ENCODE peak calls at places on chromosomes 16 and 17, in six cellular contexts. J, T, Z, W, F and E are unnamed samples.

GRCh38 chr16:49750341-49751011 is 105.4 kb downstream of the ZNF423 start:
- DNase-seq in J (no peak), T (no peak), Z (no peak), W (no peak), F (no peak), E (no peak)

GRCh38 chr16:71185366-71185765 is 45.2 kb downstream of the HYDIN start:
- DNase-seq in J (no peak), T (no peak), Z (no peak), W (no peak), F (no peak), E (no peak)

GRCh38 chr17:72150632-72151460 is 30.0 kb downstream of the SOX9 start:
- DNase-seq in J (no peak), T (no peak), Z (no peak), W (no peak), F (no peak), E (no peak)

GRCh38 chr16:49473773-49474172 is 100.2 kb downstream of the C16orf78 start:
- DNase-seq in J (no peak), T (no peak), Z (no peak), W (peak), F (no peak), E (no peak)

GRCh38 chr16:88634994-88635670 is 3.2 kb upstream of the IL17C start:
- DNase-seq in J (no peak), T (no peak), Z (no peak), W (no peak), F (no peak), E (no peak)

GRCh38 chr17:73285916-73286862 is 24.5 kb upstream of the CPSF4L start:
- DNase-seq in J (no peak), T (no peak), Z (no peak), W (no peak), F (no peak), E (no peak)

GRCh38 chr16:57093845-57094564 is 1.6 kb downstream of the CPNE2 start:
- DNase-seq in J (no peak), T (no peak), Z (no peak), W (no peak), F (no peak), E (no peak)

GRCh38 chr16:4452674-4453073 is 21.8 kb downstream of the NMRAL1 start:
- DNase-seq in J (no peak), T (no peak), Z (no peak), W (no peak), F (no peak), E (no peak)

GRCh38 chr17:27778193-27778592 is 22.1 kb downstream of the NOS2 start:
- DNase-seq in J (no peak), T (no peak), Z (no peak), W (no peak), F (no peak), E (no peak)

GRCh38 chr16:84643180-84643583 is 5.1 kb upstream of the KLHL36 start:
- DNase-seq in J (no peak), T (peak), Z (peak), W (peak), F (peak), E (no peak)

GRCh38 chr17:45719335-45720071 is 64.6 kb upstream of the CRHR1 start:
- DNase-seq in J (no peak), T (no peak), Z (no peak), W (no peak), F (no peak), E (no peak)

GRCh38 chr17:82248815-82249638 is 20.2 kb downstream of the SLC16A3 start:
- DNase-seq in J (no peak), T (no peak), Z (no peak), W (no peak), F (no peak), E (no peak)

GRCh38 chr17:82246040-82246364 is 17.2 kb downstream of the SLC16A3 start:
- DNase-seq in J (no peak), T (no peak), Z (no peak), W (no peak), F (no peak), E (no peak)

GRCh38 chr17:82246365-82247174 is 17.7 kb downstream of the SLC16A3 start:
- DNase-seq in J (no peak), T (peak), Z (no peak), W (peak), F (no peak), E (no peak)

GRCh38 chr17:82247856-82248671 is 19.2 kb downstream of the SLC16A3 start:
- DNase-seq in J (no peak), T (no peak), Z (no peak), W (no peak), F (no peak), E (no peak)

DNA sequence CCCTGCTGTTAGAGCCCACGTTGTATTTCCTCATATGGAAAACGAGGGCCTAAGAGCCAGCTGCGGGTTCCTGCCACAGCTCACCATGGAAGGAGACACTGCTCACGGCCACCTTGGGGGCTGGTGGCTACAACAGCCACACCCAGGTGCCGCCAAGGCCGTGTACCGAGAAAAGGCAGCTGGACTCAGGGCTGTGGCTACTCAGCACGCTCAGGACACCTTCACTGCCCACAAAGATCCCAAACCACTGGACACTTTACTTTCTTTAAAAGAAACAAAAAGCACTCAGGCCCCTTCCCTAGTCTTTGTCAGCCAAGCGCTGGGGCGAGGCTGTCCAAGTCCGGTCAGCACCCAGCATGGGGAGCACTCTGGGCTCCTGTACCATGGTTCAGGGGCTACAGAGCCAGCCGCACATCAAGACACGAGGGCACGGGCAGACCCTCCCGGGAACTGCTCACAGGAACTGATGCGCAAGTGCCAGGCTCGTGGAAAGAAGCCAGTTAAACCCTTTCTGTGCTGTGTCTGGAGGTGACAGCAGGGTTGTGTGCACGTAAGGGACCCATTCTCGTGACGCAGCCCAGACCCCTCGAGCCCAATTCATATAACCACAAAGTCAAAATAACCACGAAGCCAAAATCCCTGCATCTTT is 18.5 kb downstream of the SLC16A3 start:
- DNase-seq in J (no peak), T (no peak), Z (no peak), W (no peak), F (no peak), E (no peak)
- H3K4me3 ChIP-seq in J (no peak), T (no peak), Z (no peak), W (no peak), F (no peak), E (no peak)

GRCh38 chr17:44309472-44309871 is 1.1 kb downstream of the RUNDC3A start:
- DNase-seq in J (no peak), T (no peak), Z (no peak), W (no peak), F (no peak), E (no peak)
- H3K27ac ChIP-seq in J (no peak), T (no peak), Z (no peak), W (no peak), F (no peak), E (no peak)

GRCh38 chr16:86519007-86519648 is 8.8 kb downstream of the FOXF1 start:
- DNase-seq in J (no peak), T (no peak), Z (no peak), W (no peak), F (no peak), E (no peak)

GRCh38 chr16:86520317-86521210 is 10.2 kb downstream of the FOXF1 start:
- DNase-seq in J (no peak), T (no peak), Z (no peak), W (no peak), F (no peak), E (no peak)

GRCh38 chr16:86521236-86522197 is 11.2 kb downstream of the FOXF1 start:
- DNase-seq in J (no peak), T (no peak), Z (no peak), W (no peak), F (no peak), E (no peak)

GRCh38 chr16:86517652-86518258 is 7.4 kb downstream of the FOXF1 start:
- DNase-seq in J (peak), T (no peak), Z (no peak), W (peak), F (peak), E (no peak)

GRCh38 chr16:86519649-86520316 is 9.5 kb downstream of the FOXF1 start:
- DNase-seq in J (peak), T (peak), Z (no peak), W (peak), F (peak), E (peak)
- H3K4me3 ChIP-seq in J (no peak), T (no peak), Z (peak), W (no peak), F (no peak), E (peak)

GRCh38 chr16:22971346-22971924 is 157.5 kb downstream of the HS3ST2 start:
- DNase-seq in J (no peak), T (no peak), Z (no peak), W (no peak), F (no peak), E (no peak)
- H3K27ac ChIP-seq in J (no peak), T (no peak), Z (no peak), W (no peak), F (no peak), E (no peak)

GRCh38 chr17:39057807-39058206 is 90.6 kb upstream of the FBXO47 start:
- DNase-seq in J (no peak), T (no peak), Z (no peak), W (no peak), F (no peak), E (no peak)
- H3K4me3 ChIP-seq in J (peak), T (no peak), Z (peak), W (peak), F (peak), E (no peak)

GRCh38 chr17:64150237-64151015 is 20.5 kb upstream of the ERN1 start:
- DNase-seq in J (no peak), T (no peak), Z (no peak), W (no peak), F (peak), E (no peak)
- H3K27ac ChIP-seq in J (peak), T (no peak), Z (peak), W (no peak), F (no peak), E (no peak)